ENCODE peak calls at places on chromosomes 4 and X, in eight cellular contexts. One of them, this sample, is unnamed.

GRCh38 chr4:173507471-173508385 is 22.3 kb downstream of the HAND2 start:
- DNase-seq in amygdala: no peak
- DNase-seq in MM.1S: no peak
- DNase-seq in GM23248: no peak
- DNase-seq in activated gamma-delta T cell: no peak
- DNase-seq in ACHN: no peak
- DNase-seq in AG08395: no peak
- DNase-seq in activated effector memory CD4-positive, alpha-beta T cell treated with anti-CD3 and anti-CD28 coated beads, Interleukin-2, amount 50 U/mL, for 16 hours: no peak
- DNase-seq in this sample: no peak

GRCh38 chr4:112185740-112186670 is 40.8 kb downstream of the FAM241A start:
- DNase-seq in amygdala: no peak
- DNase-seq in MM.1S: no peak
- DNase-seq in GM23248: no peak
- DNase-seq in activated gamma-delta T cell: no peak
- DNase-seq in ACHN: no peak
- DNase-seq in AG08395: no peak
- DNase-seq in activated effector memory CD4-positive, alpha-beta T cell treated with anti-CD3 and anti-CD28 coated beads, Interleukin-2, amount 50 U/mL, for 16 hours: no peak
- DNase-seq in this sample: no peak

GRCh38 chrX:133185119-133185518 is 33.0 kb downstream of the TFDP3 start:
- DNase-seq in amygdala: no peak
- DNase-seq in MM.1S: no peak
- DNase-seq in GM23248: no peak
- DNase-seq in activated gamma-delta T cell: no peak
- DNase-seq in ACHN: no peak
- DNase-seq in AG08395: no peak
- DNase-seq in activated effector memory CD4-positive, alpha-beta T cell treated with anti-CD3 and anti-CD28 coated beads, Interleukin-2, amount 50 U/mL, for 16 hours: no peak
- DNase-seq in this sample: no peak

GRCh38 chr4:120709986-120710385 is 212.5 kb downstream of the PRDM5 start:
- DNase-seq in amygdala: no peak
- DNase-seq in MM.1S: no peak
- DNase-seq in GM23248: peak; percentile 56
- DNase-seq in activated gamma-delta T cell: no peak
- DNase-seq in ACHN: no peak
- DNase-seq in AG08395: peak; percentile 44
- DNase-seq in activated effector memory CD4-positive, alpha-beta T cell treated with anti-CD3 and anti-CD28 coated beads, Interleukin-2, amount 50 U/mL, for 16 hours: no peak
- DNase-seq in this sample: no peak

GRCh38 chr4:165656829-165657467 is 216.1 kb upstream of the TLL1 start:
- DNase-seq in amygdala: no peak
- DNase-seq in MM.1S: no peak
- DNase-seq in GM23248: no peak
- DNase-seq in activated gamma-delta T cell: no peak
- DNase-seq in ACHN: no peak
- DNase-seq in AG08395: no peak
- DNase-seq in activated effector memory CD4-positive, alpha-beta T cell treated with anti-CD3 and anti-CD28 coated beads, Interleukin-2, amount 50 U/mL, for 16 hours: no peak
- DNase-seq in this sample: no peak

GRCh38 chr4:113961322-113961698 is 18.1 kb downstream of the ARSJ start:
- DNase-seq in amygdala: no peak
- DNase-seq in MM.1S: no peak
- DNase-seq in GM23248: peak; percentile 63
- DNase-seq in activated gamma-delta T cell: no peak
- DNase-seq in ACHN: no peak
- DNase-seq in AG08395: no peak
- DNase-seq in activated effector memory CD4-positive, alpha-beta T cell treated with anti-CD3 and anti-CD28 coated beads, Interleukin-2, amount 50 U/mL, for 16 hours: no peak
- DNase-seq in this sample: no peak

GRCh38 chrX:45806410-45807121 is 605.9 kb upstream of the DIPK2B start:
- DNase-seq in amygdala: no peak
- DNase-seq in MM.1S: no peak
- DNase-seq in GM23248: peak; percentile 82
- DNase-seq in activated gamma-delta T cell: no peak
- DNase-seq in ACHN: peak; percentile 79
- DNase-seq in AG08395: peak; percentile 46
- DNase-seq in activated effector memory CD4-positive, alpha-beta T cell treated with anti-CD3 and anti-CD28 coated beads, Interleukin-2, amount 50 U/mL, for 16 hours: peak; percentile 74
- DNase-seq in this sample: no peak

GRCh38 chr4:10690185-10690907 is 5.8 kb upstream of the CLNK start:
- DNase-seq in amygdala: no peak
- DNase-seq in MM.1S: no peak
- DNase-seq in GM23248: no peak
- DNase-seq in activated gamma-delta T cell: no peak
- DNase-seq in ACHN: no peak
- DNase-seq in AG08395: no peak
- DNase-seq in activated effector memory CD4-positive, alpha-beta T cell treated with anti-CD3 and anti-CD28 coated beads, Interleukin-2, amount 50 U/mL, for 16 hours: no peak
- DNase-seq in this sample: no peak

GRCh38 chr4:47383829-47384427 is 79.6 kb downstream of the COMMD8 start:
- DNase-seq in amygdala: no peak
- DNase-seq in MM.1S: peak; percentile 45
- DNase-seq in GM23248: peak; percentile 66
- DNase-seq in activated gamma-delta T cell: no peak
- DNase-seq in ACHN: peak; percentile 26
- DNase-seq in AG08395: peak; percentile 36
- DNase-seq in activated effector memory CD4-positive, alpha-beta T cell treated with anti-CD3 and anti-CD28 coated beads, Interleukin-2, amount 50 U/mL, for 16 hours: no peak
- DNase-seq in this sample: no peak

GRCh38 chr4:15414601-15415091 is 13.2 kb upstream of the C1QTNF7 start:
- DNase-seq in amygdala: no peak
- DNase-seq in MM.1S: no peak
- DNase-seq in GM23248: peak; percentile 64
- DNase-seq in activated gamma-delta T cell: no peak
- DNase-seq in ACHN: no peak
- DNase-seq in AG08395: peak; percentile 52
- DNase-seq in activated effector memory CD4-positive, alpha-beta T cell treated with anti-CD3 and anti-CD28 coated beads, Interleukin-2, amount 50 U/mL, for 16 hours: no peak
- DNase-seq in this sample: no peak

GRCh38 chrX:137896123-137896522 is 330.2 kb downstream of the ZIC3 start:
- DNase-seq in amygdala: no peak
- DNase-seq in MM.1S: no peak
- DNase-seq in GM23248: no peak
- DNase-seq in activated gamma-delta T cell: no peak
- DNase-seq in ACHN: no peak
- DNase-seq in AG08395: no peak
- DNase-seq in activated effector memory CD4-positive, alpha-beta T cell treated with anti-CD3 and anti-CD28 coated beads, Interleukin-2, amount 50 U/mL, for 16 hours: no peak
- DNase-seq in this sample: no peak

GRCh38 chr4:72446353-72447055 is 122.5 kb downstream of the ADAMTS3 start:
- DNase-seq in amygdala: no peak
- DNase-seq in MM.1S: no peak
- DNase-seq in GM23248: peak; percentile 50
- DNase-seq in activated gamma-delta T cell: no peak
- DNase-seq in ACHN: no peak
- DNase-seq in AG08395: no peak
- DNase-seq in activated effector memory CD4-positive, alpha-beta T cell treated with anti-CD3 and anti-CD28 coated beads, Interleukin-2, amount 50 U/mL, for 16 hours: no peak
- DNase-seq in this sample: no peak

GRCh38 chr4:102139132-102139573 is 206.1 kb downstream of the SLC39A8 start:
- DNase-seq in amygdala: no peak
- DNase-seq in MM.1S: no peak
- DNase-seq in GM23248: peak; percentile 47
- DNase-seq in activated gamma-delta T cell: no peak
- DNase-seq in ACHN: no peak
- DNase-seq in AG08395: peak; percentile 12
- DNase-seq in activated effector memory CD4-positive, alpha-beta T cell treated with anti-CD3 and anti-CD28 coated beads, Interleukin-2, amount 50 U/mL, for 16 hours: no peak
- DNase-seq in this sample: no peak

GRCh38 chr4:170414961-170415360 is 325.2 kb upstream of the AADAT start:
- DNase-seq in amygdala: no peak
- DNase-seq in MM.1S: no peak
- DNase-seq in GM23248: no peak
- DNase-seq in activated gamma-delta T cell: no peak
- DNase-seq in ACHN: no peak
- DNase-seq in AG08395: no peak
- DNase-seq in activated effector memory CD4-positive, alpha-beta T cell treated with anti-CD3 and anti-CD28 coated beads, Interleukin-2, amount 50 U/mL, for 16 hours: no peak
- DNase-seq in this sample: no peak

This sample was measured in NCI-H1105.